ENCODE peak calls at places on chromosomes 5 and 9, in eight cellular contexts. P, V, L, R, B, N, G and E are unnamed samples.

GRCh38 chr5:128009399-128009798 is 74.2 kb upstream of the SLC12A2 start:
- DNase-seq in G (no peak), N (peak), V (no peak), B (no peak), P (no peak), L (no peak), R (no peak), E (no peak)

GRCh38 chr5:180470966-180471582 is 23.1 kb upstream of the CNOT6 start:
- DNase-seq in G (peak), L (peak), N (peak), P (peak), V (peak), R (peak), B (peak), E (peak)

GRCh38 chr5:111070272-111071134 is 1.0 kb upstream of the TSLP start:
- DNase-seq in B (no peak), N (peak), P (peak), L (peak), R (no peak), V (peak), G (peak), E (no peak)

GRCh38 chr5:78527054-78527884 is 121.3 kb downstream of the LHFPL2 start:
- DNase-seq in R (no peak), P (no peak), G (no peak), L (peak), N (peak), V (peak), B (peak), E (no peak)

GRCh38 chr9:130731355-130731754 is 37.8 kb downstream of the EXOSC2 start:
- DNase-seq in G (no peak), L (no peak), N (no peak), P (no peak), B (no peak), V (no peak), R (no peak), E (no peak)

GRCh38 chr5:43110606-43111170 is 10.0 kb upstream of the ZNF131 start:
- DNase-seq in B (no peak), L (no peak), G (no peak), R (peak), V (no peak), P (peak), N (peak), E (no peak)

GRCh38 chr5:60959156-60959555 is 14.2 kb downstream of the NDUFAF2 start:
- DNase-seq in R (peak), B (no peak), L (no peak), G (no peak), V (peak), N (no peak), P (no peak), E (no peak)

GRCh38 chr5:128192368-128192767 is 108.8 kb downstream of the SLC12A2 start:
- DNase-seq in G (no peak), L (no peak), P (no peak), N (no peak), R (no peak), B (no peak), V (no peak), E (no peak)

GRCh38 chr5:14038341-14038959 is 94.0 kb upstream of the DNAH5 start:
- DNase-seq in L (no peak), G (no peak), B (no peak), R (no peak), N (no peak), P (no peak), V (peak), E (no peak)

GRCh38 chr9:125428060-125428481 is 166.4 kb downstream of the GAPVD1 start:
- DNase-seq in V (peak), N (no peak), G (no peak), R (no peak), B (no peak), P (no peak), L (peak), E (no peak)